ENCODE peak calls at places on chromosomes 13 and 19, in five cellular contexts. One of them, this sample, is unnamed.

GRCh38 chr13:74210693-74211393 is 76.6 kb upstream of the KLF12 start:
- DNase-seq in pancreas: no peak
- DNase-seq in psoas muscle: no peak
- DNase-seq in thyroid gland: no peak
- DNase-seq in head of caudate nucleus: no peak
- DNase-seq in this sample: peak

GRCh38 chr19:12745166-12745897 is 6.3 kb upstream of the BEST2 start:
- DNase-seq in psoas muscle: no peak
- DNase-seq in thyroid gland: no peak
- DNase-seq in pancreas: no peak
- DNase-seq in head of caudate nucleus: no peak
- DNase-seq in this sample: peak

GRCh38 chr19:39157275-39157996 is 31.9 kb downstream of the PAK4 start:
- DNase-seq in pancreas: no peak
- DNase-seq in psoas muscle: no peak
- DNase-seq in head of caudate nucleus: no peak
- DNase-seq in thyroid gland: no peak
- DNase-seq in this sample: no peak

GRCh38 chr13:85543144-85543543 is 256.1 kb downstream of the SLITRK6 start:
- DNase-seq in thyroid gland: no peak
- DNase-seq in pancreas: no peak
- DNase-seq in head of caudate nucleus: no peak
- DNase-seq in psoas muscle: no peak
- DNase-seq in this sample: no peak

GRCh38 chr13:29593605-29594297 is 1.7 kb downstream of the SLC7A1 start:
- DNase-seq in thyroid gland: no peak
- DNase-seq in pancreas: no peak
- DNase-seq in psoas muscle: no peak
- DNase-seq in head of caudate nucleus: no peak
- DNase-seq in this sample: no peak

GRCh38 chr13:78022164-78022877 is 103.7 kb upstream of the EDNRB start:
- DNase-seq in pancreas: peak
- DNase-seq in head of caudate nucleus: peak
- DNase-seq in thyroid gland: no peak
- DNase-seq in psoas muscle: no peak
- DNase-seq in this sample: no peak

GRCh38 chr13:61316647-61317046 is 99.0 kb downstream of the PCDH20 start:
- DNase-seq in head of caudate nucleus: no peak
- DNase-seq in psoas muscle: no peak
- DNase-seq in thyroid gland: no peak
- DNase-seq in pancreas: no peak
- DNase-seq in this sample: no peak

GRCh38 chr13:28316841-28317240 is 178.1 kb downstream of the FLT1 start:
- DNase-seq in pancreas: no peak
- DNase-seq in head of caudate nucleus: no peak
- DNase-seq in psoas muscle: no peak
- DNase-seq in thyroid gland: no peak
- DNase-seq in this sample: no peak

GRCh38 chr19:49555600-49556411 is 24.6 kb downstream of the NOSIP start:
- DNase-seq in thyroid gland: peak
- DNase-seq in pancreas: peak
- DNase-seq in head of caudate nucleus: no peak
- DNase-seq in psoas muscle: peak
- DNase-seq in this sample: no peak